ENCODE peak calls at places on chromosome 2, in eight cellular contexts. M is A549; N is ELF-1; S is kidney tubule cell; O is activated CD4-positive, alpha-beta T cell treated with anti-CD3 and anti-CD28 coated beads, Interleukin-2, amount 50 U/mL, for 1 hour; T is activated naive CD4-positive, alpha-beta T cell treated with anti-CD3 and anti-CD28 coated beads for 36 hours; H is NCI-H446 treated with DMSO at 0.1 percent for 48 hours; G is neuronal stem cell. P is an unnamed sample.

GRCh38 chr2:232761301-232761907 is 15.0 kb downstream of the KCNJ13 start:
- DNase-seq in G (no peak), S (peak), O (peak), H (no peak), N (no peak), M (peak), T (peak), P (peak)

GRCh38 chr2:9560628-9561027 is 5.0 kb upstream of the ADAM17 start:
- DNase-seq in M (no peak), O (no peak), N (no peak), T (no peak), H (no peak), G (no peak), S (no peak), P (no peak)

GRCh38 chr2:241565413-241565812 is 6.9 kb downstream of the BOK start:
- DNase-seq in G (no peak), O (no peak), M (no peak), N (no peak), S (no peak), H (no peak), T (no peak), P (no peak)

GRCh38 chr2:230811508-230811907 is 53.2 kb upstream of the ITM2C start:
- DNase-seq in H (no peak), S (no peak), G (no peak), T (no peak), O (no peak), N (no peak), M (no peak), P (no peak)

GRCh38 chr2:141362311-141362710 is 768.5 kb downstream of the LRP1B start:
- DNase-seq in G (no peak), N (no peak), M (no peak), H (peak), T (no peak), S (no peak), O (no peak), P (no peak)

GRCh38 chr2:114040816-114041215 is 150.9 kb downstream of the ACTR3 start:
- DNase-seq in S (no peak), O (no peak), M (no peak), H (no peak), T (no peak), N (no peak), G (no peak), P (no peak)

GRCh38 chr2:133247613-133248012 is 320.6 kb downstream of the NCKAP5 start:
- DNase-seq in S (peak), M (no peak), N (no peak), G (no peak), O (no peak), H (no peak), T (no peak), P (no peak)

GRCh38 chr2:70639841-70640448 is 86.3 kb upstream of the TGFA start:
- DNase-seq in G (no peak), N (no peak), O (no peak), M (no peak), S (no peak), H (no peak), T (no peak), P (no peak)

GRCh38 chr2:7450188-7451156 is 533.3 kb downstream of the RNF144A start:
- DNase-seq in T (peak), O (no peak), H (no peak), G (no peak), N (no peak), M (no peak), S (no peak), P (no peak)

GRCh38 chr2:61180686-61181085 is 18.7 kb downstream of the C2orf74 start:
- DNase-seq in O (no peak), H (no peak), T (no peak), N (no peak), G (no peak), S (no peak), M (no peak), P (no peak)

GRCh38 chr2:160628811-160629210 is 135.2 kb upstream of the RBMS1 start:
- DNase-seq in H (no peak), S (peak), T (no peak), M (no peak), N (no peak), O (no peak), G (no peak), P (no peak)

GRCh38 chr2:146817613-146818012 is 1027.2 kb upstream of the ACVR2A start:
- DNase-seq in H (no peak), S (no peak), N (no peak), T (no peak), O (no peak), G (no peak), M (no peak), P (no peak)

GRCh38 chr2:62197609-62198236 is 1.8 kb downstream of the B3GNT2 start:
- DNase-seq in M (no peak), G (peak), T (peak), H (no peak), O (peak), S (peak), N (peak), P (no peak)

GRCh38 chr2:54724560-54725342 is 1.3 kb downstream of the EML6 start:
- DNase-seq in M (no peak), T (peak), G (peak), H (no peak), O (no peak), S (peak), N (peak), P (peak)

GRCh38 chr2:131039908-131040660 is 53.2 kb downstream of the FAM168B start:
- DNase-seq in S (no peak), N (peak), H (no peak), T (peak), G (no peak), M (no peak), O (peak), P (no peak)

GRCh38 chr2:85796549-85797262 is 42.9 kb downstream of the ATOH8 start:
- DNase-seq in N (peak), T (no peak), H (peak), M (no peak), O (no peak), G (peak), S (no peak), P (no peak)

GRCh38 chr2:217857624-217858506 is 144.9 kb downstream of the TNS1 start:
- DNase-seq in H (no peak), T (no peak), G (no peak), M (no peak), N (no peak), S (no peak), O (no peak), P (no peak)

GRCh38 chr2:101518470-101519172 is 43.7 kb upstream of the RFX8 start:
- DNase-seq in O (no peak), T (peak), N (peak), H (peak), S (peak), M (peak), G (peak), P (peak)

GRCh38 chr2:199896617-199897016 is 14.5 kb upstream of the C2orf69 start:
- DNase-seq in M (no peak), G (no peak), S (no peak), N (no peak), O (no peak), T (no peak), H (no peak), P (no peak)

GRCh38 chr2:153935511-153935910 is 63.8 kb downstream of the GALNT13 start:
- DNase-seq in N (no peak), O (no peak), M (no peak), T (no peak), S (no peak), G (no peak), H (peak), P (peak)

GRCh38 chr2:230866704-230867561 is 2.2 kb downstream of the ITM2C start:
- DNase-seq in H (peak), S (peak), T (peak), M (no peak), O (peak), N (peak), G (no peak), P (peak)

GRCh38 chr2:171523339-171523931 is 1.2 kb downstream of the CYBRD1 start:
- DNase-seq in G (peak), T (peak), S (peak), M (peak), N (peak), O (no peak), H (no peak), P (no peak)

GRCh38 chr2:55047677-55048299 is 2.5 kb downstream of the RTN4 start:
- DNase-seq in T (no peak), N (no peak), S (peak), G (no peak), M (peak), O (no peak), H (no peak), P (no peak)

GRCh38 chr2:150866431-150866830 is 379.0 kb upstream of the RND3 start:
- DNase-seq in T (no peak), M (no peak), H (no peak), N (no peak), G (no peak), S (peak), O (no peak), P (no peak)

GRCh38 chr2:223625652-223626051 is 23.5 kb upstream of the SCG2 start:
- DNase-seq in G (no peak), H (no peak), T (no peak), O (no peak), M (no peak), N (no peak), S (no peak), P (no peak)

GRCh38 chr2:237695201-237695780 is 67.9 kb downstream of the LRRFIP1 start:
- DNase-seq in H (no peak), M (peak), T (peak), N (no peak), S (peak), G (no peak), O (no peak), P (no peak)

GRCh38 chr2:213991454-213992108 is 419.3 kb upstream of the VWC2L start:
- DNase-seq in M (no peak), G (no peak), H (no peak), O (no peak), S (peak), N (no peak), T (no peak), P (no peak)

GRCh38 chr2:143708682-143709081 is 579.5 kb downstream of the ARHGAP15 start:
- DNase-seq in N (no peak), T (no peak), H (no peak), G (no peak), S (no peak), M (no peak), O (no peak), P (no peak)